ENCODE peak calls at places on chromosomes 16 and 17, in five cellular contexts. O is GM18507, N is NCI-H2081 treated with DMSO at 0.1 percent for 48 hours, V is substantia nigra, J is NCI-H1436. G is an unnamed sample.

GRCh38 chr17:72359274-72359673 is 238.5 kb downstream of the SOX9 start:
- DNase-seq in O (no peak), N (no peak), V (no peak), J (no peak), G (no peak)

GRCh38 chr17:20008242-20009051 is 712 bp upstream of the SPECC1 start:
- DNase-seq in O (no peak), N (no peak), V (no peak), J (peak), G (peak)

GRCh38 chr17:74096456-74096855 is 107.0 kb upstream of the RPL38 start:
- DNase-seq in O (no peak), N (no peak), V (no peak), J (no peak), G (no peak)

GRCh38 chr17:22268214-22268911 is 576.0 kb downstream of the KCNJ18 start:
- DNase-seq in O (no peak), N (no peak), V (no peak), J (no peak), G (no peak)

GRCh38 chr17:5832886-5833285 is 237.3 kb upstream of the WSCD1 start:
- DNase-seq in O (no peak), N (peak), V (no peak), J (peak), G (peak)

GRCh38 chr17:17087424-17088103 is 45.3 kb downstream of the MPRIP start:
- DNase-seq in O (no peak), N (no peak), V (no peak), J (no peak), G (no peak)

GRCh38 chr16:27363797-27364196 is 38.2 kb upstream of the IL21R start:
- DNase-seq in O (no peak), N (no peak), V (no peak), J (no peak), G (no peak)

GRCh38 chr16:27972500-27972899 is 91.0 kb downstream of the GSG1L start:
- DNase-seq in O (peak), N (no peak), V (no peak), J (peak), G (peak)

GRCh38 chr16:83727751-83728352 is 79.9 kb upstream of the HSBP1 start:
- DNase-seq in O (no peak), N (no peak), V (no peak), J (no peak), G (no peak)

GRCh38 chr16:27798241-27798640 is 248.3 kb downstream of the KATNIP start:
- DNase-seq in O (no peak), N (no peak), V (no peak), J (no peak), G (no peak)

GRCh38 chr16:55386534-55387296 is 62.7 kb downstream of the IRX6 start:
- DNase-seq in O (no peak), N (no peak), V (no peak), J (no peak), G (no peak)

GRCh38 chr17:28227278-28228108 is 91.5 kb upstream of the TMEM97 start:
- DNase-seq in O (no peak), N (no peak), V (no peak), J (peak), G (peak)

GRCh38 chr17:45052052-45052772 is 780 bp upstream of the DCAKD start:
- DNase-seq in O (no peak), N (peak), V (peak), J (peak), G (peak)

GRCh38 chr17:7141824-7142223 is 27.2 kb upstream of the ASGR2 start:
- DNase-seq in O (no peak), N (no peak), V (no peak), J (no peak), G (no peak)

GRCh38 chr17:42438600-42439567 is 15.8 kb upstream of the CAVIN1 start:
- DNase-seq in O (no peak), N (no peak), V (no peak), J (no peak), G (no peak)

GRCh38 chr17:64502809-64503208 is 3.3 kb downstream of the DDX5 start:
- DNase-seq in O (no peak), N (no peak), V (no peak), J (no peak), G (no peak)

GRCh38 chr17:19398301-19399181 is 11.6 kb upstream of the MFAP4 start:
- DNase-seq in O (no peak), N (peak), V (no peak), J (peak), G (peak)

GRCh38 chr16:3737181-3737580 is 19.9 kb upstream of the TRAP1 start:
- DNase-seq in O (no peak), N (no peak), V (no peak), J (no peak), G (no peak)

GRCh38 chr16:27579086-27579980 is 29.4 kb downstream of the KATNIP start:
- DNase-seq in O (no peak), N (no peak), V (no peak), J (no peak), G (no peak)

GRCh38 chr16:85157813-85158701 is 45.8 kb upstream of the CIBAR2 start:
- DNase-seq in O (no peak), N (no peak), V (no peak), J (no peak), G (peak)

GRCh38 chr17:55563363-55563762 is 52.1 kb upstream of the SMIM36 start:
- DNase-seq in O (no peak), N (no peak), V (no peak), J (no peak), G (no peak)

GRCh38 chr17:66959641-66960375 is 4.7 kb upstream of the CACNG4 start:
- DNase-seq in O (no peak), N (no peak), V (no peak), J (no peak), G (no peak)

GRCh38 chr16:735982-736453 is 4.8 kb downstream of the CIAO3 start:
- DNase-seq in O (no peak), N (no peak), V (no peak), J (no peak), G (no peak)

GRCh38 chr17:20281860-20282259 is 185.5 kb downstream of the LGALS9B start:
- DNase-seq in O (no peak), N (no peak), V (no peak), J (no peak), G (no peak)

GRCh38 chr16:78874241-78874983 is 726.1 kb downstream of the MAF start:
- DNase-seq in O (no peak), N (no peak), V (no peak), J (no peak), G (no peak)

GRCh38 chr17:62000186-62000585 is 64.9 kb downstream of the MED13 start:
- DNase-seq in O (no peak), N (no peak), V (no peak), J (no peak), G (no peak)

GRCh38 chr16:85321856-85322271 is 209.6 kb upstream of the CIBAR2 start:
- DNase-seq in O (no peak), N (no peak), V (no peak), J (no peak), G (no peak)

GRCh38 chr16:66717776-66718175 is 21.2 kb upstream of the CMTM4 start:
- DNase-seq in O (no peak), N (no peak), V (no peak), J (no peak), G (no peak)

GRCh38 chr16:81836279-81837054 is 57.4 kb downstream of the PLCG2 start:
- DNase-seq in O (no peak), N (no peak), V (no peak), J (no peak), G (no peak)